ENCODE peak calls at places on chromosomes 6 and 20, in four cellular contexts. One of them, this sample, is unnamed.
A peak's percentile ranks its signal among the peaks of the same experiment; 100 is the strongest.

GRCh38 chr6:157981132-157981394 is 600 bp upstream of the SYNJ2 start:
- DNase-seq in M059J: no peak
- DNase-seq in T follicular helper cell: no peak
- DNase-seq in T-helper 1 cell: no peak
- DNase-seq in this sample: no peak

GRCh38 chr20:20452254-20452676 is 84.4 kb downstream of the INSM1 start:
- DNase-seq in T follicular helper cell: peak; percentile 25
- DNase-seq in M059J: peak; percentile 91
- DNase-seq in T-helper 1 cell: peak; percentile 27
- DNase-seq in this sample: peak; percentile 62

GRCh38 chr20:50122763-50123162 is 9.8 kb upstream of the UBE2V1 start:
- DNase-seq in T follicular helper cell: no peak
- DNase-seq in M059J: no peak
- DNase-seq in T-helper 1 cell: no peak
- DNase-seq in this sample: no peak

GRCh38 chr20:6265204-6265904 is 142.5 kb upstream of the FERMT1 start:
- DNase-seq in T follicular helper cell: no peak
- DNase-seq in M059J: peak; percentile 55
- DNase-seq in T-helper 1 cell: no peak
- DNase-seq in this sample: peak; percentile 84

GRCh38 chr20:10565191-10565921 is 108.4 kb downstream of the JAG1 start:
- DNase-seq in M059J: peak; percentile 54
- DNase-seq in T follicular helper cell: no peak
- DNase-seq in T-helper 1 cell: no peak
- DNase-seq in this sample: peak; percentile 51

GRCh38 chr6:110412258-110412839 is 3.0 kb downstream of the DDO start:
- DNase-seq in T-helper 1 cell: no peak
- DNase-seq in T follicular helper cell: no peak
- DNase-seq in M059J: no peak
- DNase-seq in this sample: peak; percentile 76

GRCh38 chr6:122071950-122072647 is 327.4 kb upstream of the HSF2 start:
- DNase-seq in T-helper 1 cell: no peak
- DNase-seq in T follicular helper cell: no peak
- DNase-seq in M059J: no peak
- DNase-seq in this sample: no peak

GRCh38 chr6:89356644-89357043 is 4.1 kb upstream of the UBE2J1 start:
- DNase-seq in T-helper 1 cell: no peak
- DNase-seq in T follicular helper cell: no peak
- DNase-seq in M059J: no peak
- DNase-seq in this sample: no peak

GRCh38 chr6:52707963-52708680 is 37.2 kb downstream of the TMEM14A start:
- DNase-seq in T follicular helper cell: no peak
- DNase-seq in T-helper 1 cell: no peak
- DNase-seq in M059J: no peak
- DNase-seq in this sample: no peak

GRCh38 chr6:48101277-48101676 is 9.7 kb downstream of the PTCHD4 start:
- DNase-seq in M059J: peak; percentile 59
- DNase-seq in T-helper 1 cell: no peak
- DNase-seq in T follicular helper cell: no peak
- DNase-seq in this sample: peak; percentile 72

GRCh38 chr6:100479180-100480035 is 14.7 kb upstream of the SIM1 start:
- DNase-seq in T-helper 1 cell: no peak
- DNase-seq in M059J: peak; percentile 63
- DNase-seq in T follicular helper cell: no peak
- DNase-seq in this sample: no peak

GRCh38 chr6:36560822-36561221 is 13.5 kb upstream of the STK38 start:
- DNase-seq in T follicular helper cell: no peak
- DNase-seq in M059J: no peak
- DNase-seq in T-helper 1 cell: no peak
- DNase-seq in this sample: no peak

GRCh38 chr6:125658125-125658524 is 91.3 kb upstream of the HEY2 start:
- DNase-seq in M059J: no peak
- DNase-seq in T follicular helper cell: no peak
- DNase-seq in T-helper 1 cell: no peak
- DNase-seq in this sample: no peak

GRCh38 chr6:32415521-32416019 is 8.6 kb upstream of the BTNL2 start:
- DNase-seq in T follicular helper cell: peak; percentile 60
- DNase-seq in M059J: peak; percentile 73
- DNase-seq in T-helper 1 cell: peak; percentile 60
- DNase-seq in this sample: peak; percentile 50

GRCh38 chr6:56242343-56242742 is 5.0 kb downstream of the COL21A1 start:
- DNase-seq in M059J: peak; percentile 62
- DNase-seq in T follicular helper cell: no peak
- DNase-seq in T-helper 1 cell: no peak
- DNase-seq in this sample: no peak